ENCODE peak calls at places on chromosomes 13 and 19, in nine cellular contexts. L, A, R, X, Z, H, Y, T and M are unnamed samples.

GRCh38 chr19:13983213-13983889 is 22.8 kb downstream of the RFX1 start:
- DNase-seq in H (no peak), A (no peak), Y (no peak), X (no peak), L (no peak), Z (peak), R (no peak), T (no peak), M (no peak)

GRCh38 chr19:7083076-7083956 is 13.8 kb downstream of the ZNF557 start:
- DNase-seq in A (no peak), X (no peak), L (no peak), Y (no peak), H (peak), T (no peak), R (peak), Z (no peak), M (no peak)

GRCh38 chr19:34808566-34808965 is 35.6 kb upstream of the ZNF599 start:
- DNase-seq in L (no peak), T (no peak), R (peak), H (peak), X (no peak), Z (no peak), A (peak), Y (no peak), M (no peak)

GRCh38 chr19:17041994-17042393 is 15.4 kb upstream of the CPAMD8 start:
- DNase-seq in T (peak), L (no peak), H (peak), Z (no peak), Y (no peak), R (peak), A (no peak), X (no peak), M (no peak)

GRCh38 chr13:41938918-41939317 is 22.0 kb downstream of the VWA8 start:
- DNase-seq in Y (no peak), L (no peak), A (no peak), H (no peak), X (no peak), Z (no peak), T (no peak), R (no peak), M (no peak)

GRCh38 chr19:44602071-44602470 is 11.3 kb upstream of the IGSF23 start:
- DNase-seq in A (no peak), T (peak), R (no peak), Z (no peak), X (no peak), Y (no peak), H (no peak), L (no peak), M (no peak)

GRCh38 chr19:13984186-13984585 is 21.9 kb downstream of the RFX1 start:
- DNase-seq in R (no peak), Z (no peak), A (no peak), L (no peak), T (no peak), Y (no peak), H (no peak), X (no peak), M (no peak)

GRCh38 chr19:48480151-48480475 is 10.9 kb downstream of the CYTH2 start:
- DNase-seq in X (peak), A (peak), T (peak), Z (no peak), R (peak), Y (no peak), L (no peak), H (peak), M (no peak)

GRCh38 chr13:31433756-31434155 is 234.0 kb downstream of the B3GLCT start:
- DNase-seq in R (no peak), L (no peak), A (peak), X (no peak), T (no peak), H (no peak), Z (no peak), Y (no peak), M (no peak)

GRCh38 chr13:74715718-74716117 is 581.5 kb upstream of the KLF12 start:
- DNase-seq in Y (no peak), X (no peak), R (no peak), T (no peak), Z (no peak), L (no peak), A (peak), H (peak), M (no peak)

GRCh38 chr13:74485757-74486156 is 351.6 kb upstream of the KLF12 start:
- DNase-seq in X (no peak), A (no peak), Y (no peak), Z (no peak), H (no peak), R (no peak), T (no peak), L (no peak), M (no peak)

GRCh38 chr19:10669246-10669645 is 15.1 kb downstream of the ILF3 start:
- DNase-seq in Z (no peak), T (no peak), L (no peak), H (no peak), R (no peak), X (no peak), A (no peak), Y (no peak), M (no peak)

GRCh38 chr13:46171223-46171622 is 10.8 kb downstream of the LCP1 start:
- DNase-seq in Z (no peak), Y (no peak), R (no peak), A (no peak), T (no peak), L (no peak), X (no peak), H (no peak), M (no peak)